ENCODE peak calls at places on chromosomes 4 and X, in nine cellular contexts. G, S, X, H, I, O, V, Y and D are unnamed samples.

GRCh38 chrX:68288127-68288526 is 145.2 kb downstream of the OPHN1 start:
- DNase-seq in V (no peak), S (no peak), I (no peak), X (no peak), O (no peak), Y (no peak), G (no peak), H (no peak), D (no peak)

GRCh38 chrX:121755541-121755940 is 708.1 kb downstream of the GLUD2 start:
- DNase-seq in G (no peak), V (no peak), H (no peak), O (no peak), S (no peak), Y (no peak), I (no peak), X (no peak), D (no peak)

GRCh38 chr4:25993564-25994185 is 79.7 kb downstream of the SMIM20 start:
- DNase-seq in H (no peak), O (no peak), I (no peak), S (no peak), G (peak), X (peak), V (no peak), Y (no peak), D (no peak)

GRCh38 chr4:36222702-36223101 is 21.6 kb downstream of the ARAP2 start:
- DNase-seq in H (no peak), I (no peak), V (no peak), Y (no peak), O (no peak), S (no peak), X (no peak), G (no peak), D (no peak)

GRCh38 chrX:110866421-110866820 is 70.8 kb upstream of the CHRDL1 start:
- DNase-seq in X (no peak), H (no peak), S (no peak), O (no peak), G (no peak), I (no peak), V (no peak), Y (no peak), D (no peak)

GRCh38 chr4:79413486-79413885 is 5.5 kb upstream of the GK2 start:
- DNase-seq in O (no peak), V (no peak), I (no peak), Y (no peak), G (no peak), H (no peak), S (no peak), X (no peak), D (no peak)

GRCh38 chrX:134603806-134604700 is 54.2 kb downstream of the PLAC1 start:
- DNase-seq in S (peak), G (peak), H (no peak), I (no peak), V (no peak), X (no peak), Y (no peak), O (peak), D (no peak)

GRCh38 chr4:124642846-124643245 is 69.7 kb downstream of the ANKRD50 start:
- DNase-seq in G (no peak), Y (no peak), V (no peak), H (no peak), O (no peak), I (no peak), X (no peak), S (no peak), D (no peak)

GRCh38 chr4:67428819-67429218 is 116.5 kb downstream of the CENPC start:
- DNase-seq in S (no peak), H (no peak), G (no peak), V (no peak), O (no peak), Y (no peak), X (no peak), I (no peak), D (no peak)

GRCh38 chr4:121062466-121062975 is 9.8 kb downstream of the NDNF start:
- DNase-seq in H (no peak), S (no peak), O (no peak), I (no peak), V (no peak), G (no peak), X (no peak), Y (no peak), D (no peak)

GRCh38 chr4:98467627-98468072 is 190.8 kb downstream of the TSPAN5 start:
- DNase-seq in I (peak), G (peak), H (peak), Y (peak), X (peak), S (peak), V (peak), O (peak), D (peak)

GRCh38 chrX:130174051-130174704 is 2.4 kb downstream of the RAB33A start:
- DNase-seq in H (no peak), I (peak), Y (peak), S (peak), O (peak), X (no peak), G (no peak), V (no peak), D (peak)

GRCh38 chrX:130171446-130172126 is at the start of gene RAB33A:
- DNase-seq in X (peak), H (no peak), Y (peak), O (peak), G (no peak), I (peak), V (no peak), S (no peak), D (no peak)

GRCh38 chrX:130174937-130175336 is 3.2 kb downstream of the RAB33A start:
- DNase-seq in I (no peak), S (no peak), Y (no peak), H (no peak), O (no peak), X (no peak), G (no peak), V (no peak), D (no peak)

GRCh38 chrX:130172127-130172834 is 519 bp downstream of the RAB33A start:
- DNase-seq in G (no peak), V (no peak), X (no peak), O (no peak), S (no peak), Y (no peak), I (peak), H (no peak), D (peak)

GRCh38 chrX:130173190-130173895 is 1.6 kb downstream of the RAB33A start:
- DNase-seq in X (peak), I (peak), O (peak), H (no peak), Y (peak), S (peak), V (peak), G (no peak), D (peak)
- TF ChIP-seq POLR2A in X (no peak), I (no peak), O (no peak), H (no peak), Y (no peak), S (no peak), V (no peak), G (no peak), D (no peak)

DNA sequence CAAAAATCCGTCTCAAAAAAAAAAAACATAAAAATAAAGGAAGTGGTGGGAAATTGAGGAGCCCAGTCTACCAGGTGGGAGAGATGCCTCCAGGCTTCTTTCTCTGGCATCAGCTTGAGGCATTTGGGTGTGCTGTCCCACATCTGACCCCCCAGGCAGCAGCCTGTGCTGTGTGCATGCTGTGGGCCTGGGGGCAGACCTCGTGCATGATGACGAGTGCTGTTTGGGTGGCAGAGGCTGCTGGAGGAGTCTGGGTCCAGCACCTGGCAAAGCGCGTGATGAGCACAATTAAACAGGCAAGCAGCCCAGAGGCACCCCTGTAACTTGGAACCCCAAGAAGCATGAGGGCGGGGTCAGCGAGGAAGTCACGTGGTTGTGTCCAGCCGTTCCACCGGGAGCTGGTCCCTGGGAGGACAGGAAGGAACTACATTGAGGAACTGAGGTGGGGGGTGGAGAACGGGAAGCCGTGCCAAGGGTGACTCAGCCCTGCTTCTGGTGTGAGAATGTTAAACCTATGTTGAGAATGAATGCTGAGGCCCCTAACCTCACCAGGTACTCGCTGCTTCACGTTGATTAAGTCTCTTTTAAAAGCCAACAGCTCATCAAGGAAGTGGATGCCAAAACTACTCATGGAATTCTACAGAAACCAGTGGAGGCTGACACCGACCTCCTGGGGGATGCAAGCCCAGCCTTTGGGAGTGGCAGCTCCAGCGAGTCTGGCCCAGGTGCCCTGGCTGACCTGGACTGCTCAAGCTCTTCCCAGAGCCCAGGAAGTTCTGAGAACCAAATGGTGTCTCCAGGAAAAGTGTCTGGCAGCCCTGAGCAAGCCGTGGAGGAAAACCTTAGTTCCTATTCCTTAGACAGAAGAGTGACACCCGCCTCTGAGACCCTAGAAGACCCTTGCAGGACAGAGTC is 6.1 kb downstream of the TACC3 start:
- DNase-seq in S (peak), X (peak), I (no peak), G (peak), V (peak), H (peak), Y (no peak), O (no peak), D (peak)
- H3K4me3 ChIP-seq in S (no peak), X (no peak), I (no peak), G (peak), V (no peak), H (peak), Y (no peak), O (no peak), D (no peak)

GRCh38 chr4:6499241-6499605 is 26.8 kb upstream of the PPP2R2C start:
- DNase-seq in Y (no peak), V (no peak), O (no peak), S (no peak), X (no peak), I (no peak), H (no peak), G (no peak), D (no peak)
- TF ChIP-seq CTCF in Y (no peak), V (no peak), O (no peak), S (no peak), X (no peak), I (no peak), H (no peak), G (no peak), D (no peak)

DNA sequence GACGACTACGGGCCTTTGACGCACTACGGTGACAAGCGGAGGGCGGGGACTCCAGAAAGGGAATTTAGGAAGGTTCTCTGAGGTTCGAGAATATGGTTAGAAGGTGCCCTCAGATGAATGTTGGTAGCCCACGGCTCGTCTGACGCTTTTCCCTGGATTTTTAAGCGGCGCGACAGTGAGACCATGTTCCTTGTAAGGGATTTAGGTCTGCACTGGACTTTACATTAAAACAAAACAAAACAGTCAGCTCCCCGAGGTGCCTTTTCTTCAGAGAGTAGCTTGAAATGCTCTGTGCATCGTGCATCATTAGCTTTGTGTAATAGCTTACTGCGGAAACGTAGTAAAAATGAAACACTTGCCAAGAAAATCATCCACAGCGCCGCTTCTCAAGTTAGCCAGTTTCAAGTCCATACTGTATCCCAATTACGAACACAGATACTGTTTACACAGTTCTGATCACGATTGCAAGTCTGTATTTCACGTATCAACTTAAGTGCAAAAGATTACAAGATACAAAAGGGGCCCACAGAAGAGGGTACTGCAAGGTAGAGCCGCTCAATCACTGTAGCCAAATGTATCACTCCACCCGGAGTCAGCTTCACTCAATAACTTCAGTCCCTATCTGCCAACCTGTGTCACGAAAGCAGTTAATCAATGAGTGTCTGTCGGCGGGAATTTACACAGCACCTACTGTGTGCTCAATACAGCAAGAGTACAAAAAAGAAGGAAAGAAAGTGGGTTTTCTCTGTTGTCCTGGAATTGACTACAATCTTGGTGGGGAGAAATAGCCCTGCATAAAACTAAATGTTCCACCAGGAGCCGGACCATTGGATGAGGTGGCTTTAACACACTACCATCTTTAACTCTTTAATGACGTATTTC is 525 bp upstream of the NKRF start:
- DNase-seq in Y (peak), G (no peak), X (no peak), V (no peak), O (no peak), I (no peak), S (no peak), H (no peak), D (no peak)
- TF ChIP-seq POLR2A in Y (no peak), G (no peak), X (peak), V (no peak), O (no peak), I (no peak), S (no peak), H (no peak), D (no peak)

GRCh38 chr4:162162672-162163071 is 1.1 kb downstream of the FSTL5 start:
- DNase-seq in G (no peak), Y (no peak), V (no peak), H (no peak), O (no peak), I (no peak), X (no peak), S (no peak), D (no peak)

GRCh38 chr4:162164881-162165528 is 1.2 kb upstream of the FSTL5 start:
- DNase-seq in Y (no peak), H (no peak), S (no peak), O (no peak), I (no peak), V (no peak), G (no peak), X (no peak), D (no peak)

GRCh38 chr4:162163892-162164759 is at the start of gene FSTL5:
- DNase-seq in I (peak), H (peak), X (peak), G (peak), V (peak), S (no peak), O (no peak), Y (peak), D (peak)
- H3K4me3 ChIP-seq in I (peak), H (peak), X (peak), G (peak), V (no peak), S (no peak), O (no peak), Y (peak), D (no peak)

GRCh38 chr4:52103314-52103713 is 52.2 kb downstream of the SPATA18 start:
- DNase-seq in H (no peak), X (no peak), Y (no peak), V (no peak), G (no peak), I (no peak), O (no peak), S (no peak), D (no peak)
- TF ChIP-seq CTCF in H (no peak), X (no peak), Y (no peak), V (no peak), G (peak), I (no peak), O (no peak), S (peak), D (no peak)

DNA sequence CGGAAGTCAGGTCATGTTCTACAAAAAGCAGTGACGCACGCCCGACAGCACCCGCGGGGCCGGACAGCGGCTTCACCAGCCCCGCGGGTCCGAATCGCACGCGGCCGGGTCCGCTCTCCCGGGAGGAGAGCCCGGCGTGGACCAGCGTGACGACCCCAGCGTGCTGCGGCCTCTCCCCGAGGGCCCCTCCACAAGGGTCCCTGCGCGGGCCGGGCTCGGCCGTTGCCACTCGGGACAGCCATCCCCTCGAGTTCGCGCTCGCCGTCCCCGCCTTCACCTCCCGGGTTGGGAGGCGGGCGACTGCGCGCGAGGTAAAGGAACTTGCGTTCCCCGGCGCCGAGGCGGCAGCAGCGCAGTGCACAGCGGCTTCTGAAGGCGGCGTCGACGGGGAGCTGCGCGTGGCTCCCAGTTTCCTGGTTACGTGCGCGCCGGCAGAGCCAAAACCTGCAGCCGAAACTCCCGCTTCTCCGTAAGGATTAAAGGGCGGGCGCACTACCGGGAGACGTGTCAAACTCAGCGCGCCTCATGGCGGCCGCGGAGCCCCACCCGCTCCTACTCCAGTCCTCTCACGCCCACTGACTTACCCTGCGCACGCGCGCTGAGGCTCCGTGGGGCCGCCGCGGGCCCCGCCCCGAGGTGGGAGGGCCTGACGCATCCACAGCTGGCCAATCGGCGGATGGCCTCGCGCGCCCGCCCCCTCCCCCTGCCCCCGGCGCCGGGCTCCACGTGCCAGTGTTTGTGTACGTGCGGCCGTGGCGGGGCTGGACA is 416 bp upstream of the LRP2BP start:
- DNase-seq in O (peak), S (peak), V (peak), Y (peak), I (peak), H (peak), X (peak), G (peak), D (peak)
- TF ChIP-seq POLR2A in O (peak), S (peak), V (peak), Y (peak), I (peak), H (no peak), X (peak), G (peak), D (peak)

GRCh38 chrX:112470551-112470950 is 209.2 kb downstream of the LHFPL1 start:
- DNase-seq in H (no peak), I (no peak), O (no peak), Y (no peak), X (no peak), S (no peak), G (no peak), V (no peak), D (no peak)
- H3K4me3 ChIP-seq in H (no peak), I (no peak), O (no peak), Y (no peak), X (no peak), S (no peak), G (no peak), V (no peak), D (no peak)

GRCh38 chr4:88796545-88796944 is 98.9 kb upstream of the NAP1L5 start:
- DNase-seq in V (no peak), Y (no peak), H (no peak), X (no peak), I (no peak), G (no peak), O (no peak), S (no peak), D (no peak)

GRCh38 chr4:88792821-88793220 is 95.2 kb upstream of the NAP1L5 start:
- DNase-seq in H (no peak), I (no peak), V (no peak), X (no peak), O (no peak), G (no peak), Y (no peak), S (no peak), D (no peak)

GRCh38 chr4:88793473-88793872 is 95.8 kb upstream of the NAP1L5 start:
- DNase-seq in I (no peak), G (no peak), V (no peak), X (no peak), S (no peak), O (no peak), H (no peak), Y (no peak), D (no peak)

GRCh38 chr4:88794087-88794486 is 96.5 kb upstream of the NAP1L5 start:
- DNase-seq in I (no peak), H (no peak), V (no peak), Y (no peak), G (no peak), X (no peak), S (no peak), O (no peak), D (no peak)

GRCh38 chr4:88794952-88795351 is 97.3 kb upstream of the NAP1L5 start:
- DNase-seq in H (no peak), V (no peak), G (no peak), S (no peak), Y (no peak), O (no peak), X (no peak), I (no peak), D (no peak)
- TF ChIP-seq CTCF in H (no peak), V (no peak), G (no peak), S (no peak), Y (no peak), O (no peak), X (no peak), I (no peak), D (no peak)